ENCODE peak calls at places on chromosomes 16 and 17, in five cellular contexts. U is endothelial cell of umbilical vein, R is neural progenitor cell, X is thoracic aorta, P is upper lobe of right lung. N is an unnamed sample.

GRCh38 chr17:13321932-13322701 is 279.6 kb downstream of the HS3ST3A1 start:
- DNase-seq in U (no peak), R (no peak), X (no peak), P (no peak), N (no peak)

GRCh38 chr16:83159049-83159448 is 532.3 kb downstream of the CDH13 start:
- DNase-seq in U (no peak), R (no peak), X (no peak), P (no peak), N (no peak)

GRCh38 chr17:64459284-64459747 is 10.4 kb downstream of the MILR1 start:
- DNase-seq in U (peak), R (no peak), X (no peak), P (no peak), N (no peak)

GRCh38 chr17:7238418-7239090 is 703 bp downstream of the PHF23 start:
- DNase-seq in U (peak), R (peak), X (no peak), P (peak), N (no peak)

GRCh38 chr17:80859004-80859941 is 132.4 kb upstream of the CHMP6 start:
- DNase-seq in U (peak), R (peak), X (peak), P (no peak), N (no peak)

GRCh38 chr16:19690196-19690595 is 27.8 kb downstream of the KNOP1 start:
- DNase-seq in U (peak), R (no peak), X (no peak), P (peak), N (no peak)

GRCh38 chr17:43581581-43581980 is 35.4 kb upstream of the ETV4 start:
- DNase-seq in U (no peak), R (no peak), X (no peak), P (no peak), N (no peak)

GRCh38 chr16:85365120-85365519 is 248.0 kb upstream of the GSE1 start:
- DNase-seq in U (no peak), R (no peak), X (no peak), P (peak), N (no peak)

GRCh38 chr17:40331743-40332641 is 23.0 kb downstream of the RARA start:
- DNase-seq in U (peak), R (no peak), X (peak), P (peak), N (peak)

GRCh38 chr17:63537001-63537400 is 13.3 kb upstream of the DCAF7 start:
- DNase-seq in U (no peak), R (no peak), X (no peak), P (peak), N (no peak)

GRCh38 chr17:33049781-33050414 is 58.3 kb downstream of the SPACA3 start:
- DNase-seq in U (peak), R (peak), X (no peak), P (no peak), N (no peak)

GRCh38 chr16:12163970-12164369 is 187.4 kb downstream of the SNX29 start:
- DNase-seq in U (no peak), R (no peak), X (no peak), P (no peak), N (no peak)

GRCh38 chr17:52790359-52790955 is 631.9 kb upstream of the CA10 start:
- DNase-seq in U (peak), R (no peak), X (no peak), P (no peak), N (no peak)

GRCh38 chr17:51507444-51507843 is 247.1 kb downstream of the UTP18 start:
- DNase-seq in U (no peak), R (no peak), X (no peak), P (no peak), N (no peak)

GRCh38 chr17:1001640-1002411 is 4.9 kb downstream of the TIMM22 start:
- DNase-seq in U (no peak), R (no peak), X (no peak), P (no peak), N (peak)

GRCh38 chr17:47872019-47872650 is 21.2 kb upstream of the SP6 start:
- DNase-seq in U (no peak), R (peak), X (no peak), P (no peak), N (no peak)

GRCh38 chr16:68642047-68642435 is 3.1 kb upstream of the CDH3 start:
- DNase-seq in U (no peak), R (no peak), X (no peak), P (no peak), N (no peak)
- H3K27ac ChIP-seq in U (no peak), R (no peak), X (no peak), P (no peak), N (no peak)

GRCh38 chr17:73644145-73645049 is at the start of gene SDK2:
- DNase-seq in U (no peak), R (peak), X (no peak), P (peak), N (no peak)
- H3K4me3 ChIP-seq in U (no peak), R (peak), X (peak), P (peak), N (peak)

GRCh38 chr17:31552568-31552967 is 161.1 kb downstream of the RAB11FIP4 start:
- DNase-seq in U (no peak), R (no peak), X (no peak), P (no peak), N (no peak)
- TF ChIP-seq CTCF in U (no peak), R (no peak), X (no peak), P (no peak), N (no peak)

GRCh38 chr17:27631409-27631755 is 394 bp downstream of the LGALS9 start:
- DNase-seq in U (no peak), R (no peak), X (no peak), P (no peak), N (no peak)

GRCh38 chr17:27630607-27631408 is at the start of gene LGALS9:
- DNase-seq in U (peak), R (no peak), X (no peak), P (no peak), N (no peak)

GRCh38 chr17:27634026-27634335 is 3.0 kb downstream of the LGALS9 start:
- DNase-seq in U (no peak), R (no peak), X (no peak), P (no peak), N (no peak)

GRCh38 chr17:27633312-27634025 is 2.5 kb downstream of the LGALS9 start:
- DNase-seq in U (peak), R (no peak), X (no peak), P (no peak), N (no peak)

GRCh38 chr17:27631897-27632725 is 1.1 kb downstream of the LGALS9 start:
- DNase-seq in U (no peak), R (no peak), X (no peak), P (no peak), N (no peak)
- H3K27ac ChIP-seq in U (no peak), R (no peak), X (no peak), P (peak), N (no peak)

DNA sequence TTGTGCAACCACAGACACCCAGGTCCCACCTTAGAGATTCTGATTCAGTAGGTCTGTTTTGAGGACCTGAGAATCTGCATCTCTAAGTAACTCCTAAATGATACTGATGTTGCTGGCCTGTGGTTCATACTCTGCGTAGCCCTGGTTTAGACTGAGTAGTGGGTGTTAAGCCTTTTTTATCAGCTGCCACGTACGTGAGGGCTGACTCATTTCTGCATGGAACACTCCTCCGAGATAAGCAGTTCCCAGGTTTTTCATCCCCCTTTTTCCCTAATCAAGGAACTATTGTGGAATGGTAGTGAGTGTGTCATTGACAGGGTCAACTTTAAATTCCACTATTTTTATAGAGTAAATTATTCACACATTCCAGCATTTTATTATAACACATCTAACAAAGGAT is 26.1 kb downstream of the CDRT4 start:
- DNase-seq in U (peak), R (no peak), X (no peak), P (no peak), N (no peak)
- H3K4me3 ChIP-seq in U (no peak), R (no peak), X (no peak), P (no peak), N (no peak)

GRCh38 chr17:75069783-75070182 is 18.0 kb upstream of the SLC16A5 start:
- DNase-seq in U (peak), R (no peak), X (no peak), P (no peak), N (no peak)
- TF ChIP-seq CTCF in U (no peak), R (no peak), X (no peak), P (peak), N (no peak)